ENCODE peak calls at places on chromosomes 13 and 19, in ten cellular contexts. One of them, this sample, is unnamed.

GRCh38 chr19:35378356-35378755 is 7.5 kb downstream of the GPR42 start:
- DNase-seq in NCI-H1436 treated with DMSO at 0.1 percent for 48 hours: no peak
- DNase-seq in HT-29: no peak
- DNase-seq in left ventricle myocardium inferior: no peak
- DNase-seq in activated CD8-positive, alpha-beta memory T cell treated with anti-CD3 and anti-CD28 coated beads, Interleukin-2, amount 50 U/mL, for 48 hours: no peak
- DNase-seq in LHCN-M2: no peak
- DNase-seq in CD4-positive, CD25-positive, alpha-beta regulatory T cell: no peak
- DNase-seq in sigmoid colon: no peak
- DNase-seq in GM23338: no peak
- DNase-seq in GM12865: no peak
- DNase-seq in this sample: no peak

GRCh38 chr13:19838726-19839342 is 24.6 kb downstream of the ZMYM5 start:
- DNase-seq in NCI-H1436 treated with DMSO at 0.1 percent for 48 hours: no peak
- DNase-seq in HT-29: no peak
- DNase-seq in left ventricle myocardium inferior: no peak
- DNase-seq in activated CD8-positive, alpha-beta memory T cell treated with anti-CD3 and anti-CD28 coated beads, Interleukin-2, amount 50 U/mL, for 48 hours: no peak
- DNase-seq in LHCN-M2: peak
- DNase-seq in CD4-positive, CD25-positive, alpha-beta regulatory T cell: no peak
- DNase-seq in sigmoid colon: no peak
- DNase-seq in GM23338: no peak
- DNase-seq in GM12865: no peak
- DNase-seq in this sample: no peak

GRCh38 chr13:41942462-41943094 is 18.3 kb downstream of the VWA8 start:
- DNase-seq in NCI-H1436 treated with DMSO at 0.1 percent for 48 hours: no peak
- DNase-seq in HT-29: peak
- DNase-seq in left ventricle myocardium inferior: no peak
- DNase-seq in activated CD8-positive, alpha-beta memory T cell treated with anti-CD3 and anti-CD28 coated beads, Interleukin-2, amount 50 U/mL, for 48 hours: no peak
- DNase-seq in LHCN-M2: peak
- DNase-seq in CD4-positive, CD25-positive, alpha-beta regulatory T cell: no peak
- DNase-seq in sigmoid colon: no peak
- DNase-seq in GM23338: peak
- DNase-seq in GM12865: peak
- DNase-seq in this sample: no peak

GRCh38 chr19:17686592-17687042 is 1.5 kb downstream of the UNC13A start:
- DNase-seq in NCI-H1436 treated with DMSO at 0.1 percent for 48 hours: no peak
- DNase-seq in HT-29: no peak
- DNase-seq in left ventricle myocardium inferior: peak
- DNase-seq in activated CD8-positive, alpha-beta memory T cell treated with anti-CD3 and anti-CD28 coated beads, Interleukin-2, amount 50 U/mL, for 48 hours: no peak
- DNase-seq in LHCN-M2: no peak
- DNase-seq in CD4-positive, CD25-positive, alpha-beta regulatory T cell: peak
- DNase-seq in sigmoid colon: no peak
- DNase-seq in GM23338: peak
- DNase-seq in GM12865: no peak
- DNase-seq in this sample: no peak

GRCh38 chr19:48867922-48868195 is 558 bp downstream of the PLEKHA4 start:
- DNase-seq in NCI-H1436 treated with DMSO at 0.1 percent for 48 hours: no peak
- DNase-seq in HT-29: peak
- DNase-seq in left ventricle myocardium inferior: no peak
- DNase-seq in activated CD8-positive, alpha-beta memory T cell treated with anti-CD3 and anti-CD28 coated beads, Interleukin-2, amount 50 U/mL, for 48 hours: no peak
- DNase-seq in LHCN-M2: no peak
- DNase-seq in CD4-positive, CD25-positive, alpha-beta regulatory T cell: no peak
- DNase-seq in sigmoid colon: peak
- DNase-seq in GM23338: no peak
- DNase-seq in GM12865: no peak
- DNase-seq in this sample: no peak

GRCh38 chr13:48233886-48234488 is 981 bp downstream of the ITM2B start:
- DNase-seq in NCI-H1436 treated with DMSO at 0.1 percent for 48 hours: no peak
- DNase-seq in HT-29: peak
- DNase-seq in left ventricle myocardium inferior: no peak
- DNase-seq in activated CD8-positive, alpha-beta memory T cell treated with anti-CD3 and anti-CD28 coated beads, Interleukin-2, amount 50 U/mL, for 48 hours: no peak
- DNase-seq in LHCN-M2: no peak
- DNase-seq in CD4-positive, CD25-positive, alpha-beta regulatory T cell: no peak
- DNase-seq in sigmoid colon: peak
- DNase-seq in GM23338: peak
- DNase-seq in GM12865: peak
- DNase-seq in this sample: no peak

GRCh38 chr19:53147645-53148044 is 11.2 kb downstream of the ZNF347 start:
- DNase-seq in NCI-H1436 treated with DMSO at 0.1 percent for 48 hours: no peak
- DNase-seq in HT-29: no peak
- DNase-seq in left ventricle myocardium inferior: no peak
- DNase-seq in activated CD8-positive, alpha-beta memory T cell treated with anti-CD3 and anti-CD28 coated beads, Interleukin-2, amount 50 U/mL, for 48 hours: no peak
- DNase-seq in LHCN-M2: no peak
- DNase-seq in CD4-positive, CD25-positive, alpha-beta regulatory T cell: no peak
- DNase-seq in sigmoid colon: no peak
- DNase-seq in GM23338: no peak
- DNase-seq in GM12865: no peak
- DNase-seq in this sample: no peak

GRCh38 chr13:97948041-97948440 is 5.4 kb upstream of the IPO5 start:
- DNase-seq in NCI-H1436 treated with DMSO at 0.1 percent for 48 hours: no peak
- DNase-seq in HT-29: no peak
- DNase-seq in left ventricle myocardium inferior: no peak
- DNase-seq in activated CD8-positive, alpha-beta memory T cell treated with anti-CD3 and anti-CD28 coated beads, Interleukin-2, amount 50 U/mL, for 48 hours: no peak
- DNase-seq in LHCN-M2: no peak
- DNase-seq in CD4-positive, CD25-positive, alpha-beta regulatory T cell: no peak
- DNase-seq in sigmoid colon: no peak
- DNase-seq in GM23338: no peak
- DNase-seq in GM12865: no peak
- DNase-seq in this sample: no peak

GRCh38 chr13:113061796-113062425 is 43.7 kb upstream of the F7 start:
- DNase-seq in NCI-H1436 treated with DMSO at 0.1 percent for 48 hours: no peak
- DNase-seq in HT-29: no peak
- DNase-seq in left ventricle myocardium inferior: no peak
- DNase-seq in activated CD8-positive, alpha-beta memory T cell treated with anti-CD3 and anti-CD28 coated beads, Interleukin-2, amount 50 U/mL, for 48 hours: no peak
- DNase-seq in LHCN-M2: no peak
- DNase-seq in CD4-positive, CD25-positive, alpha-beta regulatory T cell: no peak
- DNase-seq in sigmoid colon: peak
- DNase-seq in GM23338: no peak
- DNase-seq in GM12865: no peak
- DNase-seq in this sample: no peak

GRCh38 chr19:57227461-57227860 is 3.4 kb upstream of the AURKC start:
- DNase-seq in NCI-H1436 treated with DMSO at 0.1 percent for 48 hours: no peak
- DNase-seq in HT-29: no peak
- DNase-seq in left ventricle myocardium inferior: no peak
- DNase-seq in activated CD8-positive, alpha-beta memory T cell treated with anti-CD3 and anti-CD28 coated beads, Interleukin-2, amount 50 U/mL, for 48 hours: peak
- DNase-seq in LHCN-M2: no peak
- DNase-seq in CD4-positive, CD25-positive, alpha-beta regulatory T cell: no peak
- DNase-seq in sigmoid colon: no peak
- DNase-seq in GM23338: no peak
- DNase-seq in GM12865: no peak
- DNase-seq in this sample: no peak

GRCh38 chr19:51320258-51320657 is 8.8 kb downstream of the IGLON5 start:
- DNase-seq in NCI-H1436 treated with DMSO at 0.1 percent for 48 hours: no peak
- DNase-seq in HT-29: no peak
- DNase-seq in left ventricle myocardium inferior: no peak
- DNase-seq in activated CD8-positive, alpha-beta memory T cell treated with anti-CD3 and anti-CD28 coated beads, Interleukin-2, amount 50 U/mL, for 48 hours: no peak
- DNase-seq in LHCN-M2: no peak
- DNase-seq in CD4-positive, CD25-positive, alpha-beta regulatory T cell: no peak
- DNase-seq in sigmoid colon: no peak
- DNase-seq in GM23338: peak
- DNase-seq in GM12865: no peak
- DNase-seq in this sample: no peak

GRCh38 chr13:42041017-42041683 is 7.3 kb upstream of the DGKH start:
- DNase-seq in NCI-H1436 treated with DMSO at 0.1 percent for 48 hours: no peak
- DNase-seq in HT-29: peak
- DNase-seq in left ventricle myocardium inferior: peak
- DNase-seq in activated CD8-positive, alpha-beta memory T cell treated with anti-CD3 and anti-CD28 coated beads, Interleukin-2, amount 50 U/mL, for 48 hours: peak
- DNase-seq in LHCN-M2: peak
- DNase-seq in CD4-positive, CD25-positive, alpha-beta regulatory T cell: peak
- DNase-seq in sigmoid colon: peak
- DNase-seq in GM23338: peak
- DNase-seq in GM12865: peak
- DNase-seq in this sample: no peak

GRCh38 chr13:113855931-113856715 is 7.8 kb downstream of the GAS6 start:
- DNase-seq in NCI-H1436 treated with DMSO at 0.1 percent for 48 hours: no peak
- DNase-seq in HT-29: no peak
- DNase-seq in left ventricle myocardium inferior: no peak
- DNase-seq in activated CD8-positive, alpha-beta memory T cell treated with anti-CD3 and anti-CD28 coated beads, Interleukin-2, amount 50 U/mL, for 48 hours: peak
- DNase-seq in LHCN-M2: no peak
- DNase-seq in CD4-positive, CD25-positive, alpha-beta regulatory T cell: no peak
- DNase-seq in sigmoid colon: no peak
- DNase-seq in GM23338: no peak
- DNase-seq in GM12865: no peak
- DNase-seq in this sample: no peak

GRCh38 chr19:53947624-53948023 is 15.1 kb upstream of the CACNG8 start:
- DNase-seq in NCI-H1436 treated with DMSO at 0.1 percent for 48 hours: no peak
- DNase-seq in HT-29: no peak
- DNase-seq in left ventricle myocardium inferior: no peak
- DNase-seq in activated CD8-positive, alpha-beta memory T cell treated with anti-CD3 and anti-CD28 coated beads, Interleukin-2, amount 50 U/mL, for 48 hours: no peak
- DNase-seq in LHCN-M2: no peak
- DNase-seq in CD4-positive, CD25-positive, alpha-beta regulatory T cell: no peak
- DNase-seq in sigmoid colon: no peak
- DNase-seq in GM23338: peak
- DNase-seq in GM12865: no peak
- DNase-seq in this sample: no peak

GRCh38 chr19:16062789-16063188 is 13.5 kb upstream of the TPM4 start:
- DNase-seq in NCI-H1436 treated with DMSO at 0.1 percent for 48 hours: no peak
- DNase-seq in HT-29: peak
- DNase-seq in left ventricle myocardium inferior: no peak
- DNase-seq in activated CD8-positive, alpha-beta memory T cell treated with anti-CD3 and anti-CD28 coated beads, Interleukin-2, amount 50 U/mL, for 48 hours: peak
- DNase-seq in LHCN-M2: no peak
- DNase-seq in CD4-positive, CD25-positive, alpha-beta regulatory T cell: peak
- DNase-seq in sigmoid colon: no peak
- DNase-seq in GM23338: peak
- DNase-seq in GM12865: peak
- DNase-seq in this sample: no peak

GRCh38 chr19:10390652-10391286 is 10.4 kb upstream of the TYK2 start:
- DNase-seq in NCI-H1436 treated with DMSO at 0.1 percent for 48 hours: peak
- DNase-seq in HT-29: peak
- DNase-seq in left ventricle myocardium inferior: peak
- DNase-seq in activated CD8-positive, alpha-beta memory T cell treated with anti-CD3 and anti-CD28 coated beads, Interleukin-2, amount 50 U/mL, for 48 hours: peak
- DNase-seq in LHCN-M2: peak
- DNase-seq in CD4-positive, CD25-positive, alpha-beta regulatory T cell: peak
- DNase-seq in sigmoid colon: peak
- DNase-seq in GM23338: peak
- DNase-seq in GM12865: peak
- DNase-seq in this sample: no peak

GRCh38 chr19:1250374-1251232 is 2.2 kb downstream of the MIDN start:
- DNase-seq in NCI-H1436 treated with DMSO at 0.1 percent for 48 hours: no peak
- DNase-seq in HT-29: no peak
- DNase-seq in left ventricle myocardium inferior: peak
- DNase-seq in activated CD8-positive, alpha-beta memory T cell treated with anti-CD3 and anti-CD28 coated beads, Interleukin-2, amount 50 U/mL, for 48 hours: no peak
- DNase-seq in LHCN-M2: peak
- DNase-seq in CD4-positive, CD25-positive, alpha-beta regulatory T cell: peak
- DNase-seq in sigmoid colon: peak
- DNase-seq in GM23338: peak
- DNase-seq in GM12865: peak
- DNase-seq in this sample: no peak

GRCh38 chr13:113759525-113760137 is 605 bp downstream of the TMEM255B start:
- DNase-seq in NCI-H1436 treated with DMSO at 0.1 percent for 48 hours: no peak
- DNase-seq in HT-29: peak
- DNase-seq in left ventricle myocardium inferior: no peak
- DNase-seq in activated CD8-positive, alpha-beta memory T cell treated with anti-CD3 and anti-CD28 coated beads, Interleukin-2, amount 50 U/mL, for 48 hours: no peak
- DNase-seq in LHCN-M2: peak
- DNase-seq in CD4-positive, CD25-positive, alpha-beta regulatory T cell: no peak
- DNase-seq in sigmoid colon: peak
- DNase-seq in GM23338: peak
- DNase-seq in GM12865: no peak
- DNase-seq in this sample: no peak

GRCh38 chr13:48579167-48579918 is 46.5 kb upstream of the RCBTB2 start:
- DNase-seq in NCI-H1436 treated with DMSO at 0.1 percent for 48 hours: no peak
- DNase-seq in HT-29: no peak
- DNase-seq in left ventricle myocardium inferior: no peak
- DNase-seq in activated CD8-positive, alpha-beta memory T cell treated with anti-CD3 and anti-CD28 coated beads, Interleukin-2, amount 50 U/mL, for 48 hours: no peak
- DNase-seq in LHCN-M2: no peak
- DNase-seq in CD4-positive, CD25-positive, alpha-beta regulatory T cell: no peak
- DNase-seq in sigmoid colon: no peak
- DNase-seq in GM23338: no peak
- DNase-seq in GM12865: peak
- DNase-seq in this sample: no peak

GRCh38 chr19:31314156-31314555 is 35.1 kb downstream of the TSHZ3 start:
- DNase-seq in NCI-H1436 treated with DMSO at 0.1 percent for 48 hours: no peak
- DNase-seq in HT-29: no peak
- DNase-seq in left ventricle myocardium inferior: no peak
- DNase-seq in activated CD8-positive, alpha-beta memory T cell treated with anti-CD3 and anti-CD28 coated beads, Interleukin-2, amount 50 U/mL, for 48 hours: no peak
- DNase-seq in LHCN-M2: no peak
- DNase-seq in CD4-positive, CD25-positive, alpha-beta regulatory T cell: no peak
- DNase-seq in sigmoid colon: peak
- DNase-seq in GM23338: no peak
- DNase-seq in GM12865: no peak
- DNase-seq in this sample: no peak

GRCh38 chr19:7924651-7925170 is 1.2 kb downstream of the CTXN1 start:
- DNase-seq in NCI-H1436 treated with DMSO at 0.1 percent for 48 hours: no peak
- DNase-seq in HT-29: no peak
- DNase-seq in left ventricle myocardium inferior: no peak
- DNase-seq in activated CD8-positive, alpha-beta memory T cell treated with anti-CD3 and anti-CD28 coated beads, Interleukin-2, amount 50 U/mL, for 48 hours: no peak
- DNase-seq in LHCN-M2: no peak
- DNase-seq in CD4-positive, CD25-positive, alpha-beta regulatory T cell: no peak
- DNase-seq in sigmoid colon: no peak
- DNase-seq in GM23338: peak
- DNase-seq in GM12865: no peak
- DNase-seq in this sample: no peak

GRCh38 chr19:16139752-16140151 is 3.7 kb upstream of the HSH2D start:
- DNase-seq in NCI-H1436 treated with DMSO at 0.1 percent for 48 hours: no peak
- DNase-seq in HT-29: no peak
- DNase-seq in left ventricle myocardium inferior: no peak
- DNase-seq in activated CD8-positive, alpha-beta memory T cell treated with anti-CD3 and anti-CD28 coated beads, Interleukin-2, amount 50 U/mL, for 48 hours: no peak
- DNase-seq in LHCN-M2: no peak
- DNase-seq in CD4-positive, CD25-positive, alpha-beta regulatory T cell: no peak
- DNase-seq in sigmoid colon: no peak
- DNase-seq in GM23338: no peak
- DNase-seq in GM12865: peak
- DNase-seq in this sample: no peak

GRCh38 chr19:3699071-3699740 is 1.1 kb downstream of the PIP5K1C start:
- DNase-seq in NCI-H1436 treated with DMSO at 0.1 percent for 48 hours: no peak
- DNase-seq in HT-29: no peak
- DNase-seq in left ventricle myocardium inferior: peak
- DNase-seq in activated CD8-positive, alpha-beta memory T cell treated with anti-CD3 and anti-CD28 coated beads, Interleukin-2, amount 50 U/mL, for 48 hours: peak
- DNase-seq in LHCN-M2: peak
- DNase-seq in CD4-positive, CD25-positive, alpha-beta regulatory T cell: peak
- DNase-seq in sigmoid colon: peak
- DNase-seq in GM23338: no peak
- DNase-seq in GM12865: peak
- DNase-seq in this sample: no peak

GRCh38 chr13:99725644-99726043 is 224.4 kb downstream of the TM9SF2 start:
- DNase-seq in NCI-H1436 treated with DMSO at 0.1 percent for 48 hours: no peak
- DNase-seq in HT-29: no peak
- DNase-seq in left ventricle myocardium inferior: no peak
- DNase-seq in activated CD8-positive, alpha-beta memory T cell treated with anti-CD3 and anti-CD28 coated beads, Interleukin-2, amount 50 U/mL, for 48 hours: no peak
- DNase-seq in LHCN-M2: no peak
- DNase-seq in CD4-positive, CD25-positive, alpha-beta regulatory T cell: no peak
- DNase-seq in sigmoid colon: no peak
- DNase-seq in GM23338: no peak
- DNase-seq in GM12865: peak
- DNase-seq in this sample: no peak

GRCh38 chr13:113528101-113528797 is 37.7 kb upstream of the DCUN1D2 start:
- DNase-seq in NCI-H1436 treated with DMSO at 0.1 percent for 48 hours: no peak
- DNase-seq in HT-29: no peak
- DNase-seq in left ventricle myocardium inferior: no peak
- DNase-seq in activated CD8-positive, alpha-beta memory T cell treated with anti-CD3 and anti-CD28 coated beads, Interleukin-2, amount 50 U/mL, for 48 hours: no peak
- DNase-seq in LHCN-M2: no peak
- DNase-seq in CD4-positive, CD25-positive, alpha-beta regulatory T cell: no peak
- DNase-seq in sigmoid colon: peak
- DNase-seq in GM23338: no peak
- DNase-seq in GM12865: no peak
- DNase-seq in this sample: no peak

GRCh38 chr13:51976423-51976822 is 34.8 kb downstream of the ATP7B start:
- DNase-seq in NCI-H1436 treated with DMSO at 0.1 percent for 48 hours: no peak
- DNase-seq in HT-29: no peak
- DNase-seq in left ventricle myocardium inferior: no peak
- DNase-seq in activated CD8-positive, alpha-beta memory T cell treated with anti-CD3 and anti-CD28 coated beads, Interleukin-2, amount 50 U/mL, for 48 hours: no peak
- DNase-seq in LHCN-M2: no peak
- DNase-seq in CD4-positive, CD25-positive, alpha-beta regulatory T cell: no peak
- DNase-seq in sigmoid colon: no peak
- DNase-seq in GM23338: no peak
- DNase-seq in GM12865: no peak
- DNase-seq in this sample: no peak

GRCh38 chr19:28727133-28727834 is 485.7 kb downstream of the UQCRFS1 start:
- DNase-seq in NCI-H1436 treated with DMSO at 0.1 percent for 48 hours: no peak
- DNase-seq in HT-29: no peak
- DNase-seq in left ventricle myocardium inferior: no peak
- DNase-seq in activated CD8-positive, alpha-beta memory T cell treated with anti-CD3 and anti-CD28 coated beads, Interleukin-2, amount 50 U/mL, for 48 hours: no peak
- DNase-seq in LHCN-M2: no peak
- DNase-seq in CD4-positive, CD25-positive, alpha-beta regulatory T cell: no peak
- DNase-seq in sigmoid colon: no peak
- DNase-seq in GM23338: peak
- DNase-seq in GM12865: no peak
- DNase-seq in this sample: no peak

GRCh38 chr19:42074513-42075363 is 1.2 kb upstream of the ZNF574 start:
- DNase-seq in NCI-H1436 treated with DMSO at 0.1 percent for 48 hours: no peak
- DNase-seq in HT-29: no peak
- DNase-seq in left ventricle myocardium inferior: no peak
- DNase-seq in activated CD8-positive, alpha-beta memory T cell treated with anti-CD3 and anti-CD28 coated beads, Interleukin-2, amount 50 U/mL, for 48 hours: peak
- DNase-seq in LHCN-M2: peak
- DNase-seq in CD4-positive, CD25-positive, alpha-beta regulatory T cell: peak
- DNase-seq in sigmoid colon: no peak
- DNase-seq in GM23338: peak
- DNase-seq in GM12865: peak
- DNase-seq in this sample: no peak